ENCODE peak calls at places on chromosome 5, in four cellular contexts. N, E, J and Q are unnamed samples.

GRCh38 chr5:82513739-82514138 is 235.6 kb upstream of the RPS23 start:
- DNase-seq in E (no peak), J (no peak), N (no peak), Q (no peak)

GRCh38 chr5:145471026-145471425 is 364.1 kb downstream of the PRELID2 start:
- DNase-seq in N (no peak), J (no peak), E (no peak), Q (no peak)

GRCh38 chr5:154811653-154812465 is 38.5 kb downstream of the FAXDC2 start:
- DNase-seq in E (peak), J (peak), N (peak), Q (peak)

GRCh38 chr5:96031811-96032261 is 70.2 kb upstream of the ELL2 start:
- DNase-seq in N (no peak), J (no peak), E (no peak), Q (no peak)

GRCh38 chr5:45596320-45596719 is 99.9 kb downstream of the HCN1 start:
- DNase-seq in E (no peak), J (no peak), N (no peak), Q (no peak)

GRCh38 chr5:28580616-28581015 is 1542.2 kb upstream of the CDH9 start:
- DNase-seq in J (no peak), N (no peak), E (no peak), Q (no peak)

GRCh38 chr5:36526537-36526936 is 79.9 kb upstream of the SLC1A3 start:
- DNase-seq in N (no peak), J (no peak), E (no peak), Q (no peak)

GRCh38 chr5:181044093-181044599 is 4.1 kb downstream of the BTNL9 start:
- DNase-seq in E (no peak), N (no peak), J (no peak), Q (no peak)

GRCh38 chr5:147234825-147235635 is at the start of gene STK32A:
- DNase-seq in J (no peak), N (no peak), E (peak), Q (peak)

GRCh38 chr5:96662725-96663513 is 743 bp downstream of the CAST start:
- DNase-seq in E (peak), N (peak), J (peak), Q (no peak)

GRCh38 chr5:119313207-119313606 is 42.6 kb upstream of the TNFAIP8 start:
- DNase-seq in E (no peak), N (no peak), J (no peak), Q (no peak)

GRCh38 chr5:178193251-178193809 is 6.2 kb upstream of the GMCL2 start:
- DNase-seq in N (no peak), J (no peak), E (no peak), Q (no peak)

GRCh38 chr5:130514984-130515690 is 610.9 kb downstream of the CHSY3 start:
- DNase-seq in N (no peak), J (no peak), E (peak), Q (no peak)

GRCh38 chr5:67515020-67515689 is 318.6 kb upstream of the CD180 start:
- DNase-seq in J (no peak), E (no peak), N (no peak), Q (no peak)

DNA sequence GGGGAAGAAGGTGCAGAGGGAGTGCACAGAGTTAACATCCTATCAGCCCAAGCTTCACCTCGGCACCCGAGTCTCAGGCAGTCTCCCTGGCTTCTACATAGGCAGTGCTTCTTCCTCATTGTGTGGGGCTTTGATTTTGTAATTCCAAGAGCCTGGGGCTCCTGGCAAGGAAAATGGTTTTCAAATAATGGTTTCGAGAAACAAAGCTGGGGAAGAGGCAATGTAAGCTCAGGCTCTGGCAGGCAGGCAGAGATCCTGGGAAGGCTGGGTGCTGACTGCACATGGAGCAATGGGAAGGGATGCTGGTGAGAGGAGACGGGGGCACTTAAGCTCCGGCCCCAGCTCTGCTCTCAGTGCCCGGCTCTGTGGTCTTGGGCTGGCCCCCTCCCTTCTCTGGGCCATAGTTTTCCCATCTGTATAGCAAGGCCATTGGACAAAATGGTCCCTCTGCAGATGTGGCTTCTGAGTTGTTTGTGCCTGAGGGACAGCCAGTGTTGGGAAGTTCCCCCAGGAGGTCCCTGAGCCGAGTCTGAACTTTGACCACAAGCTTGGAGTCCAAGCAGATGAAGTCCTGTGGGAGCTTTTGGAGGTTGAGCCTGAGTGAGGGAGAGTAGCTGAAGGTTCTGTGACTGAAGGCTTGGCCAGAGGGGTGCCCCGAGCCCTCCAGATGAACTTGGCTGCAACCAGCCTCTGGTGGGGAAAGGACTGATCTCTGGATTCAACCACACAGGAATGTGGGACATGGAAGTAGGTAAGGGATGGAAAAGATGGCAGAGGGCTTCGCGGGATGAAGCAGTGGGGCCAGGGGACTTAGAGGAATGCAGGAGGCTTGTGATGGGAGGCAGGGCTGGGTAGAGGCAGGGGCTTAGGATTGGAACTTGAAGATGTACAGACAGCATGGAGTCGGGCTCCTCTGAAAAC is 28.5 kb upstream of the IL17B start:
- DNase-seq in J (no peak), N (no peak), E (no peak), Q (no peak)
- TF ChIP-seq CHD2 in J (no peak), N (no peak), E (no peak), Q (no peak)

DNA sequence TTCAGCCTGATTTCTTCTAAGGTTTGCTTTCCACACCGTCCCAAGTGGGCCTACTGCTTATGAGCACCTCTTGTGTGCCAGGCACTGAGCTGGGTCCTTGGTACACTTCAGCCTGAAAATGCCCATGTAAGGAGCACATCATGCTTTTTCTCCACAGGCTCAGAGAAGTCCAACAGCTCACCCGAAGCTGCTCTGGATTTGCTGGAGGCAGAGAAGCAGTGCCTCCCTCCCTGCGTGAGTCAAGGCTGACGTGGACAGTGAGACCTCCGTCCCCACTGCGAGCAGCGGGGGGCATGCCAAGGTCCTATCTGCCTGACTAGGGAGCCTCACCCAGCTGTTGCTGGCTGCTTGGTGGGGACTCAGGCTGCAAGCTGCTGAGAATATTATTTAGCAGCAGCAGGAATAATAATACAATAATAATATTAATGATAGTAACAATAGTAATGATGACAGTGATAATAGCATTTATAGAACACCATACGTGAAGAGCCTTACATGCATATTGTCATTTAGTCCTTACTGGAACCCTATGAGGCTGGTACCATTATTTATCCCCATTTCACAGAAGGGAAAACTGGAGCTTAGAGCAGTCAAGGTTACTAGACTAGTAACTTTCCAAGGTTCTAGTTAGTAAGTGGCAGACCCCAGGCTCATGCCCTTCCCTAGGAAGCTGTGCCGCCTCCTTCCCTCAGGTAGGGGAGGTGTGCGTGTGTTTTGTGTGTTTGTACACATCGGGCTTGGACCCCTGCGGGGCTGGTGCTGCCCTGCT is 194.7 kb downstream of the HSPA4 start:
- DNase-seq in N (no peak), J (no peak), E (peak), Q (no peak)
- TF ChIP-seq PHF8 in N (no peak), J (no peak), E (no peak), Q (no peak)

DNA sequence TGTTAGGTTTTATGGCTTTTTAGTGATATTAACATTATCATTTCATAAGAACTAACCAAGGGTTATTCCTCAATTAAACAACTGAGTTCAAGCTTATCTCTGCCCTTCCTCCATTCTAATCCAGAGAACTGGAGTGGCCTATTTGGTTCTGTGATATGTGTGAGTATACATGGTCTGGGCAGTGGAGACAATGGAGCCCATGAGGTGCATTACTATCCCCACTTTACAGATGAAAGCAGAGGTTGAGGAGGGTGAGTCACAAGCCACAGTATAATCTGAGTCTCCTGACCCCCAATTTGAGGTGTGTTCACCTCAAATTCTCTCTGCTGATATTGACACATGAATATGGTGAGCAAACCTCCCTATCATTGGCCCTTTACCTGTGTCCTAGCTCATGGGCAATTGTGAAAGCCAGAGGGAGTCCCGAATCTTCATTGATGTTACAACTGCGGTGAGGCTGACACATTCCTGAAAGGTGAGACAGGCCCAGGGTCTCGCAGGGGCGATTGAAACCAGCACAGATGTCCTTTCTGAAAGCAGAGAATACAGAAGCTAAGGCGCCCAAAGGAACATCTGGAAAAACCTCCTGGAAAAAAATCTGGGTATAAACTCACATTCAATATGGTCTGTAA is 217.2 kb downstream of the TARS1 start:
- DNase-seq in N (no peak), J (no peak), E (no peak), Q (peak)
- TF ChIP-seq CHD2 in N (no peak), J (no peak), E (no peak), Q (no peak)

GRCh38 chr5:80655231-80655784 is 525 bp upstream of the DHFR start:
- DNase-seq in E (peak), J (peak), N (peak), Q (no peak)

GRCh38 chr5:80654391-80655230 is at the start of the genes DHFR and MSH3:
- DNase-seq in N (peak), E (peak), J (peak), Q (peak)

GRCh38 chr5:80656425-80656824 is 1.6 kb upstream of the DHFR start:
- DNase-seq in E (peak), J (peak), N (peak), Q (no peak)

GRCh38 chr5:80653497-80653896 is 955 bp upstream of the MSH3 start:
- DNase-seq in J (peak), E (no peak), N (no peak), Q (no peak)

DNA sequence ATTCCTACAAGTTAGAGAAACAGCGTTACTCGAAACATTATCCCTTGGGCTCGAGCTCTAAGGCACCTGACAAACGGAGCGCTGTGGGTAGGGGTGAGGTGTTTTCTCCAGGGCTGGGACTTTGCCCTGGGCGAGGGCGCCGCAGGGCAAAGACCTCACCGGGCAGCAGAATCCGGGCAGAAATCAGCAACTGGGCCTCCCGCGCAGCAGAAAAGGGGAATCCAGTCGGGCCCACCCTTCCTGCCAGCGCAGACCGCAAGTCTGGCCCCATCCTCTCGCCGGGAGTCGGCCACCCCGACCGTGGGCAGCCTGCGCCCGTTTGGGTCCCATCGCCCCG is 430 bp upstream of the MSH3 start:
- DNase-seq in N (peak), E (peak), J (peak), Q (no peak)
- TF ChIP-seq PHF8 in N (no peak), E (no peak), J (no peak), Q (no peak)

GRCh38 chr5:150057052-150057451 is 29.3 kb downstream of the CSF1R start:
- DNase-seq in E (no peak), J (no peak), N (no peak), Q (no peak)
- TF ChIP-seq CHD2 in E (no peak), J (no peak), N (no peak), Q (no peak)

GRCh38 chr5:133680830-133681555 is 68.7 kb upstream of the FSTL4 start:
- DNase-seq in N (no peak), E (no peak), J (no peak), Q (no peak)
- TF ChIP-seq PHF8 in N (no peak), E (no peak), J (no peak), Q (no peak)

DNA sequence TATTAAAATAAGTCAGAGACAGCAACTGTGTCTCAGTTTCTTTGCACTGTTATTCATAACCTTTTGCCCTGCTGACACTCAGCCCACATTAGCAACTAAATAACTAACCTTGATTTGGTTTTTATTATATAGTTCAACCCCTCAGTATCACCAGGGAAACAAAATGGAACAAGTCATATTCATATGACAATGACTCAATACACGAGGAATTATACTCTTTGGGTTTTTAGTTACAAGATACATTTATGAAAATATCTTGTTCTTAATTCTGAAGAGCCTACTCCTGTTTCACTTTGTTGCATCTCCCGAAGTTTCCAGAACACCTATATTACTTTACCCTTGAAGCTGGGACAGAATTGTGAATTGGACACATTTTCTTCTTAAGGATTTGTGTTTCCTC is 845.4 kb downstream of the EFNA5 start:
- DNase-seq in E (no peak), N (no peak), J (no peak), Q (no peak)
- TF ChIP-seq CHD2 in E (no peak), N (no peak), J (no peak), Q (no peak)

GRCh38 chr5:43294226-43294625 is 19.0 kb downstream of the HMGCS1 start:
- DNase-seq in N (no peak), J (no peak), E (no peak), Q (no peak)
- TF ChIP-seq PHF8 in N (no peak), J (no peak), E (no peak), Q (no peak)

GRCh38 chr5:152170350-152170749 is 234.7 kb downstream of the NMUR2 start:
- DNase-seq in N (no peak), E (peak), J (no peak), Q (no peak)

DNA sequence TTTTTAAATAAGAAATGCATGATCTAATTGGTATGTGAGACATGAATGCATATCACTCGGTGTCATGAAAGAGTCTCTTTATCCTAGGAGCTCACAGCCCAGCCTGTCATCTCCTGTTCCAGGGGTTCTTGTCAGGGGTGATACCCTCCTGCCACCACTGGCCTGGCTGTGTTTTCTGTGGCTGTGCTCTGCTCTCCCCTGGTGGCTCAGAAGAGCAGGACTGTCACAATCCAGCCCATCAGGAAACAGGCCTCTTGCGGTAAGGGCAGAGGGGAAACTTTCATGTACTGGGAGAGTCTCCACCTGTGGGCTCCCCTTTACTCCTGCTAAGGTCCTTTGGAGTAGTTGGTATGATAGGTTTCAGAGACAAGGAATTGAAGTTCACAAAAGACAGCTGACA is 240.2 kb upstream of the GLRA1 start:
- DNase-seq in E (no peak), N (no peak), J (no peak), Q (no peak)
- TF ChIP-seq CHD2 in E (no peak), N (no peak), J (no peak), Q (no peak)

GRCh38 chr5:76106149-76106548 is 23.0 kb downstream of the SV2C start:
- DNase-seq in J (no peak), E (no peak), N (no peak), Q (no peak)

GRCh38 chr5:76099286-76099702 is 16.1 kb downstream of the SV2C start:
- DNase-seq in J (no peak), N (no peak), E (no peak), Q (no peak)

GRCh38 chr5:76099756-76100155 is 16.6 kb downstream of the SV2C start:
- DNase-seq in J (no peak), N (no peak), E (no peak), Q (no peak)

GRCh38 chr5:76104027-76104426 is 20.8 kb downstream of the SV2C start:
- DNase-seq in N (peak), E (no peak), J (peak), Q (no peak)
- TF ChIP-seq PHF8 in N (no peak), E (no peak), J (no peak), Q (no peak)